ENCODE peak calls at places on chromosome 5, in nine cellular contexts. B is stimulated activated CD8-positive, alpha-beta memory T cell treated with anti-CD3 and anti-CD28 coated beads, Interleukin-15, amount 100 ng/mL, for 24 hours; H is mammary epithelial cell; L is T47D; Z is RCC 7860; W is midbrain; O is GF-D8; D is Right ventricle myocardium superior; T is WERI-Rb-1. I is an unnamed sample.

GRCh38 chr5:127987354-127988148 is 96.0 kb upstream of the SLC12A2 start:
- DNase-seq in B (no peak), H (no peak), L (no peak), Z (no peak), W (no peak), O (no peak), D (no peak), T (peak), I (no peak)

GRCh38 chr5:15499528-15500325 is at the start of gene FBXL7:
- DNase-seq in B (no peak), H (peak), L (peak), Z (peak), W (peak), O (no peak), D (peak), T (peak), I (peak)

GRCh38 chr5:95390812-95391492 is at the start of gene FAM81B:
- DNase-seq in B (no peak), H (no peak), L (no peak), Z (no peak), W (no peak), O (no peak), D (no peak), T (no peak), I (no peak)

GRCh38 chr5:119311688-119312087 is 44.1 kb upstream of the TNFAIP8 start:
- DNase-seq in B (no peak), H (no peak), L (no peak), Z (no peak), W (no peak), O (no peak), D (no peak), T (no peak), I (no peak)

GRCh38 chr5:169374111-169374510 is 73.2 kb upstream of the SLIT3 start:
- DNase-seq in B (no peak), H (no peak), L (no peak), Z (no peak), W (no peak), O (no peak), D (no peak), T (no peak), I (no peak)

GRCh38 chr5:108655750-108656450 is 91.8 kb upstream of the FER start:
- DNase-seq in B (no peak), H (peak), L (peak), Z (no peak), W (no peak), O (no peak), D (no peak), T (no peak), I (peak)

GRCh38 chr5:33036128-33036527 is 325.0 kb downstream of the NPR3 start:
- DNase-seq in B (no peak), H (no peak), L (no peak), Z (no peak), W (no peak), O (no peak), D (no peak), T (no peak), I (no peak)

GRCh38 chr5:96177303-96177869 is 215.7 kb upstream of the ELL2 start:
- DNase-seq in B (no peak), H (peak), L (no peak), Z (peak), W (no peak), O (no peak), D (no peak), T (no peak), I (no peak)

GRCh38 chr5:122615832-122616231 is 159.0 kb upstream of the SNX2 start:
- DNase-seq in B (no peak), H (no peak), L (no peak), Z (no peak), W (no peak), O (no peak), D (no peak), T (no peak), I (no peak)

GRCh38 chr5:77310494-77311216 is 100.2 kb downstream of the PDE8B start:
- DNase-seq in B (no peak), H (no peak), L (no peak), Z (no peak), W (no peak), O (no peak), D (no peak), T (no peak), I (no peak)

GRCh38 chr5:172686111-172686510 is 45.0 kb downstream of the NEURL1B start:
- DNase-seq in B (no peak), H (no peak), L (peak), Z (no peak), W (no peak), O (no peak), D (no peak), T (no peak), I (no peak)

GRCh38 chr5:54049144-54049543 is 261.2 kb downstream of the ARL15 start:
- DNase-seq in B (no peak), H (no peak), L (no peak), Z (no peak), W (no peak), O (no peak), D (no peak), T (no peak), I (no peak)

GRCh38 chr5:141825241-141825671 is 53.0 kb downstream of the PCDH1 start:
- DNase-seq in B (no peak), H (no peak), L (no peak), Z (no peak), W (no peak), O (no peak), D (no peak), T (no peak), I (no peak)

GRCh38 chr5:34716986-34717385 is 60.9 kb downstream of the RAI14 start:
- DNase-seq in B (no peak), H (no peak), L (no peak), Z (peak), W (no peak), O (no peak), D (no peak), T (no peak), I (peak)

GRCh38 chr5:176614805-176615478 is 5.0 kb upstream of the GPRIN1 start:
- DNase-seq in B (no peak), H (peak), L (no peak), Z (no peak), W (no peak), O (no peak), D (no peak), T (no peak), I (peak)

GRCh38 chr5:122649080-122649479 is 125.8 kb upstream of the SNX2 start:
- DNase-seq in B (no peak), H (no peak), L (no peak), Z (no peak), W (no peak), O (no peak), D (no peak), T (no peak), I (no peak)

GRCh38 chr5:78545406-78545805 is 103.2 kb downstream of the LHFPL2 start:
- DNase-seq in B (no peak), H (no peak), L (no peak), Z (no peak), W (no peak), O (no peak), D (no peak), T (no peak), I (no peak)

GRCh38 chr5:173016621-173017046 is 33.1 kb downstream of the ATP6V0E1 start:
- DNase-seq in B (no peak), H (peak), L (no peak), Z (no peak), W (peak), O (no peak), D (no peak), T (no peak), I (peak)

GRCh38 chr5:157870837-157871834 is 12.2 kb upstream of the CLINT1 start:
- DNase-seq in B (no peak), H (peak), L (no peak), Z (peak), W (no peak), O (no peak), D (no peak), T (no peak), I (peak)

GRCh38 chr5:138438003-138438723 is 694 bp upstream of the REEP2 start:
- DNase-seq in B (no peak), H (no peak), L (no peak), Z (no peak), W (no peak), O (no peak), D (no peak), T (no peak), I (no peak)

GRCh38 chr5:113050606-113051391 is 74.2 kb downstream of the DCP2 start:
- DNase-seq in B (no peak), H (peak), L (no peak), Z (peak), W (no peak), O (no peak), D (no peak), T (no peak), I (peak)

GRCh38 chr5:117013280-117013877 is 438.8 kb upstream of the SEMA6A start:
- DNase-seq in B (no peak), H (no peak), L (no peak), Z (no peak), W (no peak), O (no peak), D (no peak), T (no peak), I (no peak)

GRCh38 chr5:137752873-137753226 is 1.3 kb downstream of the HNRNPA0 start:
- DNase-seq in B (no peak), H (peak), L (no peak), Z (no peak), W (no peak), O (no peak), D (no peak), T (no peak), I (no peak)

GRCh38 chr5:140978260-140978659 is 12.0 kb downstream of the PCDHAC2 start:
- DNase-seq in B (no peak), H (no peak), L (no peak), Z (no peak), W (no peak), O (no peak), D (no peak), T (no peak), I (no peak)

GRCh38 chr5:149702953-149703646 is 27.0 kb upstream of the PPARGC1B start:
- DNase-seq in B (no peak), H (no peak), L (no peak), Z (no peak), W (no peak), O (no peak), D (no peak), T (no peak), I (no peak)

GRCh38 chr5:179123491-179124328 is 63.5 kb downstream of the ZNF354C start:
- DNase-seq in B (no peak), H (no peak), L (no peak), Z (no peak), W (no peak), O (no peak), D (no peak), T (no peak), I (no peak)

GRCh38 chr5:143130891-143131290 is 272.6 kb downstream of the NR3C1 start:
- DNase-seq in B (no peak), H (no peak), L (no peak), Z (no peak), W (no peak), O (no peak), D (no peak), T (no peak), I (no peak)

GRCh38 chr5:72036951-72037350 is 70.3 kb upstream of the MAP1B start:
- DNase-seq in B (no peak), H (peak), L (no peak), Z (no peak), W (no peak), O (no peak), D (no peak), T (no peak), I (peak)

GRCh38 chr5:35384658-35385057 is 154.4 kb upstream of the PRLR start:
- DNase-seq in B (no peak), H (no peak), L (no peak), Z (no peak), W (no peak), O (no peak), D (no peak), T (no peak), I (no peak)

GRCh38 chr5:31719988-31720387 is 81.1 kb downstream of the PDZD2 start:
- DNase-seq in B (no peak), H (no peak), L (no peak), Z (no peak), W (no peak), O (no peak), D (no peak), T (no peak), I (no peak)